ENCODE peak calls at places on chromosomes 12 and 14, in seven cellular contexts. One of them, this sample, is unnamed.
A peak's percentile ranks its signal among the peaks of the same experiment; 100 is the strongest.

GRCh38 chr12:56014205-56014604 is 6.6 kb upstream of the IKZF4 start:
- DNase-seq in fibroblast of the conjunctiva: no peak
- DNase-seq in NCI-H1436: no peak
- DNase-seq in iPS-NIHi11: peak; percentile 39
- DNase-seq in stimulated activated naive B cell treated with anti-CD40 and anti-IgM and Interleukin-4, amounts not matched to agents 10 μg/mL and 1 μg/mL and 100 μg/mL, for 72 hours: no peak
- DNase-seq in left ventricle myocardium inferior: no peak
- DNase-seq in DMS79 treated with DMSO at 0.1 percent for 48 hours: peak; percentile 70
- DNase-seq in this sample: no peak

GRCh38 chr12:12684375-12685106 is 11.4 kb downstream of the GPR19 start:
- DNase-seq in stimulated activated naive B cell treated with anti-CD40 and anti-IgM and Interleukin-4, amounts not matched to agents 10 μg/mL and 1 μg/mL and 100 μg/mL, for 72 hours: no peak
- DNase-seq in iPS-NIHi11: peak; percentile 72
- DNase-seq in NCI-H1436: peak; percentile 53
- DNase-seq in fibroblast of the conjunctiva: no peak
- DNase-seq in DMS79 treated with DMSO at 0.1 percent for 48 hours: peak; percentile 94
- DNase-seq in left ventricle myocardium inferior: no peak
- DNase-seq in this sample: no peak

GRCh38 chr14:78227466-78228077 is 57.4 kb downstream of the NRXN3 start:
- DNase-seq in stimulated activated naive B cell treated with anti-CD40 and anti-IgM and Interleukin-4, amounts not matched to agents 10 μg/mL and 1 μg/mL and 100 μg/mL, for 72 hours: no peak
- DNase-seq in fibroblast of the conjunctiva: no peak
- DNase-seq in left ventricle myocardium inferior: no peak
- DNase-seq in DMS79 treated with DMSO at 0.1 percent for 48 hours: peak; percentile 95
- DNase-seq in iPS-NIHi11: no peak
- DNase-seq in NCI-H1436: peak; percentile 32
- DNase-seq in this sample: no peak

GRCh38 chr12:65090461-65090860 is 30.6 kb downstream of the WIF1 start:
- DNase-seq in fibroblast of the conjunctiva: no peak
- DNase-seq in NCI-H1436: no peak
- DNase-seq in DMS79 treated with DMSO at 0.1 percent for 48 hours: no peak
- DNase-seq in iPS-NIHi11: no peak
- DNase-seq in left ventricle myocardium inferior: no peak
- DNase-seq in stimulated activated naive B cell treated with anti-CD40 and anti-IgM and Interleukin-4, amounts not matched to agents 10 μg/mL and 1 μg/mL and 100 μg/mL, for 72 hours: no peak
- DNase-seq in this sample: no peak

GRCh38 chr12:46635818-46636217 is 190.0 kb downstream of the SLC38A4 start:
- DNase-seq in DMS79 treated with DMSO at 0.1 percent for 48 hours: no peak
- DNase-seq in stimulated activated naive B cell treated with anti-CD40 and anti-IgM and Interleukin-4, amounts not matched to agents 10 μg/mL and 1 μg/mL and 100 μg/mL, for 72 hours: no peak
- DNase-seq in fibroblast of the conjunctiva: no peak
- DNase-seq in NCI-H1436: no peak
- DNase-seq in iPS-NIHi11: no peak
- DNase-seq in left ventricle myocardium inferior: no peak
- DNase-seq in this sample: no peak

GRCh38 chr12:57008113-57008687 is 1.9 kb upstream of the ZBTB39 start:
- DNase-seq in DMS79 treated with DMSO at 0.1 percent for 48 hours: peak; percentile 10
- DNase-seq in NCI-H1436: peak; percentile 52
- DNase-seq in fibroblast of the conjunctiva: peak; percentile 65
- DNase-seq in left ventricle myocardium inferior: no peak
- DNase-seq in stimulated activated naive B cell treated with anti-CD40 and anti-IgM and Interleukin-4, amounts not matched to agents 10 μg/mL and 1 μg/mL and 100 μg/mL, for 72 hours: no peak
- DNase-seq in iPS-NIHi11: peak; percentile 50
- DNase-seq in this sample: no peak

GRCh38 chr12:14416658-14417057 is 51.2 kb downstream of the ATF7IP start:
- DNase-seq in iPS-NIHi11: peak; percentile 52
- DNase-seq in stimulated activated naive B cell treated with anti-CD40 and anti-IgM and Interleukin-4, amounts not matched to agents 10 μg/mL and 1 μg/mL and 100 μg/mL, for 72 hours: no peak
- DNase-seq in NCI-H1436: peak; percentile 47
- DNase-seq in fibroblast of the conjunctiva: peak; percentile 86
- DNase-seq in left ventricle myocardium inferior: no peak
- DNase-seq in DMS79 treated with DMSO at 0.1 percent for 48 hours: no peak
- DNase-seq in this sample: no peak

GRCh38 chr12:99670635-99671034 is 23.1 kb downstream of the GARIN6 start:
- DNase-seq in left ventricle myocardium inferior: no peak
- DNase-seq in fibroblast of the conjunctiva: no peak
- DNase-seq in NCI-H1436: no peak
- DNase-seq in DMS79 treated with DMSO at 0.1 percent for 48 hours: no peak
- DNase-seq in stimulated activated naive B cell treated with anti-CD40 and anti-IgM and Interleukin-4, amounts not matched to agents 10 μg/mL and 1 μg/mL and 100 μg/mL, for 72 hours: no peak
- DNase-seq in iPS-NIHi11: no peak
- DNase-seq in this sample: no peak

GRCh38 chr12:111842556-111843396 is 748 bp downstream of the MAPKAPK5 start:
- DNase-seq in iPS-NIHi11: no peak
- DNase-seq in stimulated activated naive B cell treated with anti-CD40 and anti-IgM and Interleukin-4, amounts not matched to agents 10 μg/mL and 1 μg/mL and 100 μg/mL, for 72 hours: peak; percentile 59
- DNase-seq in fibroblast of the conjunctiva: no peak
- DNase-seq in left ventricle myocardium inferior: no peak
- DNase-seq in DMS79 treated with DMSO at 0.1 percent for 48 hours: no peak
- DNase-seq in NCI-H1436: no peak
- DNase-seq in this sample: peak; percentile 4

GRCh38 chr14:102659797-102660196 is 67.3 kb downstream of the RCOR1 start:
- DNase-seq in DMS79 treated with DMSO at 0.1 percent for 48 hours: no peak
- DNase-seq in NCI-H1436: no peak
- DNase-seq in iPS-NIHi11: no peak
- DNase-seq in stimulated activated naive B cell treated with anti-CD40 and anti-IgM and Interleukin-4, amounts not matched to agents 10 μg/mL and 1 μg/mL and 100 μg/mL, for 72 hours: no peak
- DNase-seq in fibroblast of the conjunctiva: no peak
- DNase-seq in left ventricle myocardium inferior: no peak
- DNase-seq in this sample: no peak

GRCh38 chr14:68795602-68796417 is 2.9 kb upstream of the ZFP36L1 start:
- DNase-seq in fibroblast of the conjunctiva: no peak
- DNase-seq in DMS79 treated with DMSO at 0.1 percent for 48 hours: peak; percentile 74
- DNase-seq in iPS-NIHi11: peak; percentile 81
- DNase-seq in NCI-H1436: peak; percentile 27
- DNase-seq in left ventricle myocardium inferior: peak; percentile 87
- DNase-seq in stimulated activated naive B cell treated with anti-CD40 and anti-IgM and Interleukin-4, amounts not matched to agents 10 μg/mL and 1 μg/mL and 100 μg/mL, for 72 hours: peak; percentile 87
- DNase-seq in this sample: peak; percentile 62

GRCh38 chr12:123533672-123534643 is at the start of gene RILPL1:
- DNase-seq in fibroblast of the conjunctiva: no peak
- DNase-seq in stimulated activated naive B cell treated with anti-CD40 and anti-IgM and Interleukin-4, amounts not matched to agents 10 μg/mL and 1 μg/mL and 100 μg/mL, for 72 hours: peak; percentile 31
- DNase-seq in NCI-H1436: no peak
- DNase-seq in left ventricle myocardium inferior: peak; percentile 63
- DNase-seq in DMS79 treated with DMSO at 0.1 percent for 48 hours: no peak
- DNase-seq in iPS-NIHi11: peak; percentile 86
- DNase-seq in this sample: no peak